ENCODE peak calls at places on chromosomes 16 and 17, in nine cellular contexts. One of them, this sample, is unnamed.

GRCh38 chr16:70760221-70760620 is 40.7 kb downstream of the VAC14 start:
- DNase-seq in right cardiac atrium: no peak
- DNase-seq in CD8-positive, alpha-beta T cell: no peak
- DNase-seq in mucosa of descending colon: no peak
- DNase-seq in foreskin fibroblast: peak
- DNase-seq in CD8-positive, alpha-beta memory T cell: no peak
- DNase-seq in heart left ventricle: no peak
- DNase-seq in A549: no peak
- DNase-seq in fibroblast of pulmonary artery: no peak
- DNase-seq in this sample: no peak

GRCh38 chr17:9977175-9977574 is 72.1 kb upstream of the RCVRN start:
- DNase-seq in right cardiac atrium: no peak
- DNase-seq in CD8-positive, alpha-beta T cell: no peak
- DNase-seq in mucosa of descending colon: no peak
- DNase-seq in foreskin fibroblast: no peak
- DNase-seq in CD8-positive, alpha-beta memory T cell: no peak
- DNase-seq in heart left ventricle: no peak
- DNase-seq in A549: no peak
- DNase-seq in fibroblast of pulmonary artery: no peak
- DNase-seq in this sample: no peak

GRCh38 chr16:86529160-86529559 is 18.8 kb downstream of the FOXF1 start:
- DNase-seq in right cardiac atrium: peak
- DNase-seq in CD8-positive, alpha-beta T cell: no peak
- DNase-seq in mucosa of descending colon: no peak
- DNase-seq in foreskin fibroblast: peak
- DNase-seq in CD8-positive, alpha-beta memory T cell: no peak
- DNase-seq in heart left ventricle: no peak
- DNase-seq in A549: no peak
- DNase-seq in fibroblast of pulmonary artery: no peak
- DNase-seq in this sample: no peak

GRCh38 chr17:50495918-50496317 is 12.3 kb upstream of the MYCBPAP start:
- DNase-seq in right cardiac atrium: no peak
- DNase-seq in CD8-positive, alpha-beta T cell: no peak
- DNase-seq in mucosa of descending colon: no peak
- DNase-seq in foreskin fibroblast: peak
- DNase-seq in CD8-positive, alpha-beta memory T cell: no peak
- DNase-seq in heart left ventricle: no peak
- DNase-seq in A549: no peak
- DNase-seq in fibroblast of pulmonary artery: no peak
- DNase-seq in this sample: peak

GRCh38 chr17:57407287-57408063 is 151.2 kb downstream of the MSI2 start:
- DNase-seq in right cardiac atrium: no peak
- DNase-seq in CD8-positive, alpha-beta T cell: no peak
- DNase-seq in mucosa of descending colon: peak
- DNase-seq in foreskin fibroblast: no peak
- DNase-seq in CD8-positive, alpha-beta memory T cell: no peak
- DNase-seq in heart left ventricle: no peak
- DNase-seq in A549: no peak
- DNase-seq in fibroblast of pulmonary artery: no peak
- DNase-seq in this sample: no peak

GRCh38 chr16:58034128-58034685 is 8.7 kb downstream of the MMP15 start:
- DNase-seq in right cardiac atrium: no peak
- DNase-seq in CD8-positive, alpha-beta T cell: no peak
- DNase-seq in mucosa of descending colon: no peak
- DNase-seq in foreskin fibroblast: no peak
- DNase-seq in CD8-positive, alpha-beta memory T cell: no peak
- DNase-seq in heart left ventricle: no peak
- DNase-seq in A549: no peak
- DNase-seq in fibroblast of pulmonary artery: no peak
- DNase-seq in this sample: no peak

GRCh38 chr17:57296231-57296630 is 39.9 kb downstream of the MSI2 start:
- DNase-seq in right cardiac atrium: no peak
- DNase-seq in CD8-positive, alpha-beta T cell: no peak
- DNase-seq in mucosa of descending colon: no peak
- DNase-seq in foreskin fibroblast: no peak
- DNase-seq in CD8-positive, alpha-beta memory T cell: no peak
- DNase-seq in heart left ventricle: no peak
- DNase-seq in A549: no peak
- DNase-seq in fibroblast of pulmonary artery: no peak
- DNase-seq in this sample: peak

GRCh38 chr16:1906052-1906845 is 12.0 kb downstream of the HS3ST6 start:
- DNase-seq in right cardiac atrium: no peak
- DNase-seq in CD8-positive, alpha-beta T cell: no peak
- DNase-seq in mucosa of descending colon: no peak
- DNase-seq in foreskin fibroblast: no peak
- DNase-seq in CD8-positive, alpha-beta memory T cell: no peak
- DNase-seq in heart left ventricle: no peak
- DNase-seq in A549: no peak
- DNase-seq in fibroblast of pulmonary artery: no peak
- DNase-seq in this sample: no peak

GRCh38 chr17:60006160-60006559 is 41.6 kb upstream of the RNFT1 start:
- DNase-seq in right cardiac atrium: peak
- DNase-seq in CD8-positive, alpha-beta T cell: no peak
- DNase-seq in mucosa of descending colon: no peak
- DNase-seq in foreskin fibroblast: no peak
- DNase-seq in CD8-positive, alpha-beta memory T cell: no peak
- DNase-seq in heart left ventricle: no peak
- DNase-seq in A549: no peak
- DNase-seq in fibroblast of pulmonary artery: no peak
- DNase-seq in this sample: no peak

DNA sequence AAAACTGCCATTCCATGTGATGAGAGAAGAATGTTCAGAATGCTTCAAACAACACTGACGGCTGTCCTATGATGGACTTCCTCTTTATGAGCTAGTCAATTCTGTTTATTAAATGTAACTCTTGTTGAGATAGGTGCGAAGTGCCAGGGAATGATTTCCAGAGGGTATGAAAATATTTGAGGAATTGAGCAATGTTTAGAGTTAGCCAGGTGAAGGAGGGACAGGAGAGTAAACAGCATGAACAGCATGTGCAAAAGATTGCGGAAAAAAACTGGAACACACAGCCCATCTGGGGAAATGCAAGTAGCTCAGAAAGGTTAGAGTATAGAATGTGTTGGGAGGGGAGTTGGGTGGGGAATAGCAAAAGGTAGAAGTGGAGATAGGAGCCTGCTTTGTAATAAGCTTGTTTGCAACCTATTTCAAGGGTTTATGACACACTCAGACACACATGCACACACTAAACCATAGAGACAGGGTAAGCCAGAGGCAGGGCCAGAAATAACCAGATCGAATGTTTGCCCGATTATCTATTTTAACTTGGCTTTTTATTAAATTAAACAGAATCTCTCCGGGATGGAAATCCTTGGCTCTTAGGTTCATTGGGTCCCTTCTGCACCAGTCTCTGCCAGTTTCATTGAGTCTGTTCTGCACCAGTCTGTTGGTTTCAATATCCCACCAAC is 135.6 kb upstream of the COX10 start:
- DNase-seq in right cardiac atrium: no peak
- DNase-seq in CD8-positive, alpha-beta T cell: no peak
- DNase-seq in mucosa of descending colon: no peak
- DNase-seq in foreskin fibroblast: no peak
- DNase-seq in CD8-positive, alpha-beta memory T cell: no peak
- DNase-seq in heart left ventricle: no peak
- DNase-seq in A549: no peak
- DNase-seq in fibroblast of pulmonary artery: no peak
- DNase-seq in this sample: peak
- H3K4me3 ChIP-seq in right cardiac atrium: no peak
- H3K4me3 ChIP-seq in CD8-positive, alpha-beta T cell: no peak
- H3K4me3 ChIP-seq in mucosa of descending colon: no peak
- H3K4me3 ChIP-seq in foreskin fibroblast: no peak
- H3K4me3 ChIP-seq in CD8-positive, alpha-beta memory T cell: no peak
- H3K4me3 ChIP-seq in heart left ventricle: no peak
- H3K4me3 ChIP-seq in A549: no peak
- H3K4me3 ChIP-seq in fibroblast of pulmonary artery: no peak
- H3K4me3 ChIP-seq in this sample: no peak

GRCh38 chr17:81309859-81310839 is 15.0 kb upstream of the SLC38A10 start:
- DNase-seq in right cardiac atrium: peak
- DNase-seq in CD8-positive, alpha-beta T cell: no peak
- DNase-seq in mucosa of descending colon: no peak
- DNase-seq in foreskin fibroblast: no peak
- DNase-seq in CD8-positive, alpha-beta memory T cell: no peak
- DNase-seq in heart left ventricle: no peak
- DNase-seq in A549: no peak
- DNase-seq in fibroblast of pulmonary artery: no peak
- DNase-seq in this sample: no peak

GRCh38 chr17:81307636-81308035 is 12.5 kb upstream of the SLC38A10 start:
- DNase-seq in right cardiac atrium: no peak
- DNase-seq in CD8-positive, alpha-beta T cell: no peak
- DNase-seq in mucosa of descending colon: no peak
- DNase-seq in foreskin fibroblast: no peak
- DNase-seq in CD8-positive, alpha-beta memory T cell: no peak
- DNase-seq in heart left ventricle: no peak
- DNase-seq in A549: no peak
- DNase-seq in fibroblast of pulmonary artery: no peak
- DNase-seq in this sample: no peak

GRCh38 chr17:81310963-81311550 is 15.9 kb upstream of the SLC38A10 start:
- DNase-seq in right cardiac atrium: peak
- DNase-seq in CD8-positive, alpha-beta T cell: no peak
- DNase-seq in mucosa of descending colon: no peak
- DNase-seq in foreskin fibroblast: no peak
- DNase-seq in CD8-positive, alpha-beta memory T cell: no peak
- DNase-seq in heart left ventricle: no peak
- DNase-seq in A549: no peak
- DNase-seq in fibroblast of pulmonary artery: no peak
- DNase-seq in this sample: no peak

GRCh38 chr17:81308161-81308560 is 13.1 kb upstream of the SLC38A10 start:
- DNase-seq in right cardiac atrium: no peak
- DNase-seq in CD8-positive, alpha-beta T cell: no peak
- DNase-seq in mucosa of descending colon: no peak
- DNase-seq in foreskin fibroblast: no peak
- DNase-seq in CD8-positive, alpha-beta memory T cell: no peak
- DNase-seq in heart left ventricle: no peak
- DNase-seq in A549: no peak
- DNase-seq in fibroblast of pulmonary artery: no peak
- DNase-seq in this sample: no peak

DNA sequence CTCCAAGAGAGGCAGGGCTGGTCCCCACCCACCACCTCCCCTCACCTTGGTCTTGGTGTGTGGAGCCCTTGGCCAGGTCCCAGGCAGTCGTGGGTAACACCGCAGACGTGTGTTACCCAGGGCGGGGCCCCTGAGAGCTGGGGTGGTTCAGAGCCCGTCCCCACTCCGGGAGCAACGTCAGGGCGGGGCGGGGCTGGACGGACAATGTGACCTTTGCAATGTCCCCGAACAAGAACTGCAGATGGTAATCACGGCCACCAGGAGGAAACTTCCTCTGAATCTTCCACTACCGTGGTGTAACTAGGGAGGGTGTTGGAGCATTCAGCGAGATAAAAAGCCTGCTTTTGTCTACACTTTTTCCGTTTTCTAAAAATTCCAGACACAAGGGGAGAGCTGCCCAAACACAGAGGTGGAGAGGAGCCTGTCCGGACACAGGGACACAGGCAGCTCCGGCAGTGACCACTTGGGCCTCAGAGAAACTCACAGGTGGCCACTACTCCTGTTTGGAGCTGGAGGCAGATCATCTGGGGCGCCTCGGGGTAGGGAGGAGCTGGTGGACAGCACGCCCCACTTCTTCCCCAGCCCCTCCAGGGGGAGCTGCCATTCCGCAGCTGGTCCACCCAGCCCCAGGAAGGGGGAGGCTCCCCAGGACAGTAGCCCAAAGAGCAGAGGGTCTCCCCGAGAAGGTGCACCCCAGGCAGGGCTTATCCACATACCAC is 14.2 kb upstream of the SLC38A10 start:
- DNase-seq in right cardiac atrium: peak
- DNase-seq in CD8-positive, alpha-beta T cell: no peak
- DNase-seq in mucosa of descending colon: peak
- DNase-seq in foreskin fibroblast: peak
- DNase-seq in CD8-positive, alpha-beta memory T cell: no peak
- DNase-seq in heart left ventricle: peak
- DNase-seq in A549: peak
- DNase-seq in fibroblast of pulmonary artery: peak
- DNase-seq in this sample: peak
- H3K4me3 ChIP-seq in right cardiac atrium: peak
- H3K4me3 ChIP-seq in CD8-positive, alpha-beta T cell: no peak
- H3K4me3 ChIP-seq in mucosa of descending colon: peak
- H3K4me3 ChIP-seq in foreskin fibroblast: peak
- H3K4me3 ChIP-seq in CD8-positive, alpha-beta memory T cell: no peak
- H3K4me3 ChIP-seq in heart left ventricle: peak
- H3K4me3 ChIP-seq in A549: peak
- H3K4me3 ChIP-seq in fibroblast of pulmonary artery: no peak
- H3K4me3 ChIP-seq in this sample: peak

DNA sequence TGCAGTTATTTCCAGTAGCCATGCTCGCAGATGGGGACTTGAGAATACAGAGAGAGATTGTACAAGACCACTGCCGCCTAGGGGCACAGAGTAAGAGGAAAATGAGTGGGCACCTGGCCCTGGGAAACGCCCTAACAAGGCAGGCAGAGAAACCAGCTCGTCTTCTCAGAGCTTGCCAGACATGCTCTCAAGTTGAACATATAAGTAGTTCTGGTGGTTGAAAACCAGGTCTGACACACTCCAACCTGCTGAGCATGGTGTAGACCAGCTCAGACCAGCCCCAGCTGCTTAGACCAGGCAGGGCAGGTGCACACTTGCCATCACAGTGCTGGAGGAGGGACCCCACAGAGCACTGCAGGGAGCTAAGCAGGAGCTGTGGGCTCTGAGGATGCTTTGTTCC is 250.5 kb downstream of the CPPED1 start:
- DNase-seq in right cardiac atrium: peak
- DNase-seq in CD8-positive, alpha-beta T cell: no peak
- DNase-seq in mucosa of descending colon: no peak
- DNase-seq in foreskin fibroblast: no peak
- DNase-seq in CD8-positive, alpha-beta memory T cell: no peak
- DNase-seq in heart left ventricle: no peak
- DNase-seq in A549: no peak
- DNase-seq in fibroblast of pulmonary artery: no peak
- DNase-seq in this sample: no peak
- H3K4me3 ChIP-seq in right cardiac atrium: no peak
- H3K4me3 ChIP-seq in CD8-positive, alpha-beta T cell: no peak
- H3K4me3 ChIP-seq in mucosa of descending colon: no peak
- H3K4me3 ChIP-seq in foreskin fibroblast: no peak
- H3K4me3 ChIP-seq in CD8-positive, alpha-beta memory T cell: no peak
- H3K4me3 ChIP-seq in heart left ventricle: no peak
- H3K4me3 ChIP-seq in A549: no peak
- H3K4me3 ChIP-seq in fibroblast of pulmonary artery: no peak
- H3K4me3 ChIP-seq in this sample: no peak

DNA sequence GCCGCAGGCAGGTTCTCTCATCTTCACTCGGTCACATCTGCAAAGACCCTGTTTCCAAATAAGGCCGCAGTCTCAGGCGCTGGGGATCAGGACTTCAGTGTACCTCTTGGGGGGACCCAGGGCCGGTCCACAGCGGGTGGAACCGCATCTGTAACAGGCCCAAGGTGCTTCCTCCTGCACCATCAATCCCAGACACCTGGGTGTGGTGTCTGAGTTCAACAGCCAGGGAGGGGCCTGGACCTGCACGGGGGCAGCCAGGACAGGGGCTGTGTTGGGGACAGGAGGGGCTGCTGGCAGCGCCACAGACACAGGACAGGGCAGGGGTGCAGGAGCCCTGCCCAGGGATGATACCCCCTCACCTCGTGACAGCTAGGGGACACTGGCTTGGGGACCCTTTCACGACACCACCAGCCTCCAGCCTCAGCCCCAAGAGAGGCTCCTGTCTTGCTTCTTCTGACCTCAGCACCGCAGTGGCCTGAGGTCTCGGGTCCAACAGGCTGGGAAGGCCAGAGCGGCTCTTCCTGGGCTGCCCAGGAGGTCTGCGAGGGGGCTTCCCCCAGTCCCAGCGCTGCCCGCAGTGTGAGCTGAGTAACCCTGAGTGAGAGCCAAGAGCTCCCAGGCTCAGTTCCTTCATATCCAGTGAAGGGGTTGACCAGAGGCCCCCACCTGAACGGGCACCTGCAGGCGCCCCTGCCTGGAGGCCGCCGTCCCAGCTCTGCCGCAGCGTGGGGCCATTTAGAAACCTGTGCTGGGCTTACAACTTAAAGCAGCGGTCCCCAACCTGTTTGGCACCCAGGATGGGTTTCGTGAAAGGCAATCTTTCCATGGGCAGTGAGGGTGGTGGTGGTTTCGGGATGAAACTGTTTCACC is 30.7 kb upstream of the BAHCC1 start:
- DNase-seq in right cardiac atrium: no peak
- DNase-seq in CD8-positive, alpha-beta T cell: no peak
- DNase-seq in mucosa of descending colon: no peak
- DNase-seq in foreskin fibroblast: no peak
- DNase-seq in CD8-positive, alpha-beta memory T cell: no peak
- DNase-seq in heart left ventricle: no peak
- DNase-seq in A549: no peak
- DNase-seq in fibroblast of pulmonary artery: no peak
- DNase-seq in this sample: no peak
- H3K4me3 ChIP-seq in right cardiac atrium: no peak
- H3K4me3 ChIP-seq in CD8-positive, alpha-beta T cell: no peak
- H3K4me3 ChIP-seq in mucosa of descending colon: no peak
- H3K4me3 ChIP-seq in foreskin fibroblast: no peak
- H3K4me3 ChIP-seq in CD8-positive, alpha-beta memory T cell: no peak
- H3K4me3 ChIP-seq in heart left ventricle: peak
- H3K4me3 ChIP-seq in A549: no peak
- H3K4me3 ChIP-seq in fibroblast of pulmonary artery: no peak
- H3K4me3 ChIP-seq in this sample: no peak

This sample was measured in brain microvascular endothelial cell.